ENCODE peak calls at places on chromosome 2, in four cellular contexts. W, K, X and Z are unnamed samples.

GRCh38 chr2:20313659-20314058 is 37.0 kb downstream of the PUM2 start:
- DNase-seq in W (no peak), K (no peak), X (no peak), Z (no peak)

GRCh38 chr2:236369606-236370005 is 105.4 kb upstream of the ASB18 start:
- DNase-seq in W (no peak), K (peak), X (peak), Z (peak)

GRCh38 chr2:56170536-56170935 is 13.3 kb upstream of the CCDC85A start:
- DNase-seq in W (no peak), K (no peak), X (no peak), Z (no peak)

GRCh38 chr2:217538719-217539118 is 464.1 kb downstream of the TNS1 start:
- DNase-seq in W (no peak), K (no peak), X (peak), Z (no peak)

GRCh38 chr2:52695731-52696130 is 1071.9 kb upstream of the CHAC2 start:
- DNase-seq in W (no peak), K (no peak), X (no peak), Z (no peak)

GRCh38 chr2:207770602-207771404 is 1.1 kb upstream of the FZD5 start:
- DNase-seq in W (peak), K (no peak), X (peak), Z (no peak)

GRCh38 chr2:231300020-231300721 is 95.3 kb upstream of the B3GNT7 start:
- DNase-seq in W (no peak), K (no peak), X (no peak), Z (no peak)

GRCh38 chr2:6823111-6823510 is 42.6 kb downstream of the CMPK2 start:
- DNase-seq in W (no peak), K (no peak), X (no peak), Z (no peak)

GRCh38 chr2:103152556-103152955 is 390.7 kb downstream of the TMEM182 start:
- DNase-seq in W (no peak), K (no peak), X (no peak), Z (no peak)

GRCh38 chr2:160836755-160837154 is 323.5 kb upstream of the TANK start:
- DNase-seq in W (no peak), K (no peak), X (no peak), Z (no peak)

GRCh38 chr2:1744446-1745170 is at the start of gene PXDN:
- DNase-seq in W (no peak), K (peak), X (peak), Z (no peak)

GRCh38 chr2:40450066-40450841 is 1.6 kb downstream of the SLC8A1 start:
- DNase-seq in W (no peak), K (no peak), X (peak), Z (no peak)

GRCh38 chr2:30421551-30422436 is 25.3 kb upstream of the LCLAT1 start:
- DNase-seq in W (no peak), K (no peak), X (peak), Z (no peak)

GRCh38 chr2:141517180-141517851 is 613.5 kb downstream of the LRP1B start:
- DNase-seq in W (no peak), K (no peak), X (no peak), Z (no peak)

GRCh38 chr2:44778671-44779476 is 162.6 kb upstream of the SIX3 start:
- DNase-seq in W (peak), K (no peak), X (peak), Z (no peak)

GRCh38 chr2:55585451-55586079 is 31.9 kb downstream of the PPP4R3B start:
- DNase-seq in W (no peak), K (no peak), X (no peak), Z (no peak)

GRCh38 chr2:99554238-99554637 is 64.4 kb upstream of the REV1 start:
- DNase-seq in W (no peak), K (no peak), X (peak), Z (no peak)

GRCh38 chr2:199055336-199055735 is 402.4 kb downstream of the SATB2 start:
- DNase-seq in W (no peak), K (no peak), X (no peak), Z (no peak)

GRCh38 chr2:165162466-165162865 is 41.4 kb downstream of the SCN3A start:
- DNase-seq in W (no peak), K (no peak), X (no peak), Z (no peak)

GRCh38 chr2:120867290-120868231 is 131.9 kb downstream of the GLI2 start:
- DNase-seq in W (no peak), K (peak), X (peak), Z (no peak)

GRCh38 chr2:8438476-8438875 is 243.4 kb upstream of the ID2 start:
- DNase-seq in W (no peak), K (no peak), X (no peak), Z (peak)

GRCh38 chr2:237874585-237875161 is 15.2 kb downstream of the RAMP1 start:
- DNase-seq in W (no peak), K (peak), X (no peak), Z (no peak)

GRCh38 chr2:131724019-131724418 is 196.3 kb downstream of the CCDC74A start:
- DNase-seq in W (no peak), K (no peak), X (peak), Z (no peak)

GRCh38 chr2:99150691-99151090 is 4.1 kb downstream of the TSGA10 start:
- DNase-seq in W (no peak), K (no peak), X (no peak), Z (no peak)

GRCh38 chr2:234496442-234496834 is 443 bp downstream of the ARL4C start:
- DNase-seq in W (no peak), K (peak), X (no peak), Z (no peak)

GRCh38 chr2:96537734-96538486 is 1.4 kb downstream of the ARID5A start:
- DNase-seq in W (peak), K (no peak), X (peak), Z (peak)
- H3K4me3 ChIP-seq in W (peak), K (peak), X (peak), Z (peak)

DNA sequence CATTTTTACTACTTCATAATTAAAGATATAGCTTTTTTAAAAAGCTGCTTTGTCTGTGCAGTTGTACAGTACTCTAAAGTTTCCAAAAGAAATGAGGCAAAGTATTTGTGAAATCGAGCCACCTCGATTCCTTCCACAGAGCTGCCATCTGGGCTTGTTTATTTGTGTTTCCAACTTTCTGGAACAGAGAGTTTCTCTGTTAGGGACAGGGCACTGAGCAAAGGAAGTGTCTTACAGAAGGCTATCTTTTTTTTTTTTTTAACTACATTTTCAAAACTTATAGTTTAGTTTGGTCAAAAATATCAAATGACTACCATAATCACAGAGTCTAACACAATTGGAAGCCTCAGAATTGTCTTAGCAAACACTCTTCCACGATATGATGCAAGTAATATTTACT is 841 bp downstream of the RFTN2 start:
- DNase-seq in W (no peak), K (no peak), X (no peak), Z (no peak)
- H3K4me3 ChIP-seq in W (no peak), K (peak), X (peak), Z (peak)

DNA sequence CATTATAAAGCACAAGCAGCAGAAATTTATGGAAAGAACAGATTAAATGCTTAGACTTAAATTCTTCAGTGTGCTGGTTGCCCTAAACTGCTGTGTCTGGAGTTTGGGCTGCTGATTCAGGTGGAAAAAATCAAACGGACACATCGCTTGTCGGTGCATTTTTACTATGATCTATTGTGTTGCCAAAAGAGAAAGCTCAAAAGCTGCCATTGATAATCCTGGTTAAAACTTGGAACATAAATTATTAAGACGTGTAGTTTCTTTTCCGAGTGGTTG is 263.3 kb downstream of the ATAD2B start:
- DNase-seq in W (no peak), K (no peak), X (no peak), Z (no peak)
- H3K4me3 ChIP-seq in W (no peak), K (peak), X (peak), Z (peak)

GRCh38 chr2:241965931-241966412 is 96.4 kb downstream of the RTP5 start:
- DNase-seq in W (peak), K (no peak), X (no peak), Z (no peak)

GRCh38 chr2:241959751-241960269 is 90.3 kb downstream of the RTP5 start:
- DNase-seq in W (no peak), K (peak), X (no peak), Z (no peak)

GRCh38 chr2:241964133-241964532 is 94.6 kb downstream of the RTP5 start:
- DNase-seq in W (no peak), K (no peak), X (no peak), Z (no peak)

GRCh38 chr2:241961454-241961853 is 91.9 kb downstream of the RTP5 start:
- DNase-seq in W (no peak), K (peak), X (no peak), Z (no peak)

DNA sequence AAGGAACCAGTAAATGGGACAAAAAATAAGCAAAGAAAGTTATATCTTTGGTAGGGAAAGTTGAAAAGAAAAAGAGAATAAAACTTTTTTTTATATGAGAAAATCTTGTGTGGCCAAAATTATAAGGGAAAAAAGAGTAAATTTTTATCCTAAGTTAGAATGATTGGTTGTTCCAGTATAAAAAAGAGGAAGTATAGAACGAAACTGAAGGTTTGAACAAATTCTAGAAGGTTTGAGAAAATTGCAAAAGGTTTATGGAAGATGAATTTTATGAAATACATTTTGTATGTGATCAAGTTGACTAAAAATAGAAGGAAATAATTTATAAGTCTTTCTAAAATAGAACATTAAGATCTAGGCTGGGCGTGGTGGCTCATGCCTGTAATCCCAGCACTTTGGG is 93.7 kb downstream of the RTP5 start:
- DNase-seq in W (no peak), K (no peak), X (no peak), Z (no peak)
- H3K4me3 ChIP-seq in W (no peak), K (no peak), X (no peak), Z (no peak)

GRCh38 chr2:240451791-240452470 is 16.5 kb downstream of the GPC1 start:
- DNase-seq in W (no peak), K (no peak), X (no peak), Z (no peak)

GRCh38 chr2:240451108-240451611 is 15.7 kb downstream of the GPC1 start:
- DNase-seq in W (no peak), K (no peak), X (no peak), Z (no peak)

GRCh38 chr2:240453461-240454030 is 18.1 kb downstream of the GPC1 start:
- DNase-seq in W (no peak), K (no peak), X (peak), Z (no peak)

GRCh38 chr2:240454031-240454901 is 18.8 kb downstream of the GPC1 start:
- DNase-seq in W (no peak), K (no peak), X (no peak), Z (no peak)

DNA sequence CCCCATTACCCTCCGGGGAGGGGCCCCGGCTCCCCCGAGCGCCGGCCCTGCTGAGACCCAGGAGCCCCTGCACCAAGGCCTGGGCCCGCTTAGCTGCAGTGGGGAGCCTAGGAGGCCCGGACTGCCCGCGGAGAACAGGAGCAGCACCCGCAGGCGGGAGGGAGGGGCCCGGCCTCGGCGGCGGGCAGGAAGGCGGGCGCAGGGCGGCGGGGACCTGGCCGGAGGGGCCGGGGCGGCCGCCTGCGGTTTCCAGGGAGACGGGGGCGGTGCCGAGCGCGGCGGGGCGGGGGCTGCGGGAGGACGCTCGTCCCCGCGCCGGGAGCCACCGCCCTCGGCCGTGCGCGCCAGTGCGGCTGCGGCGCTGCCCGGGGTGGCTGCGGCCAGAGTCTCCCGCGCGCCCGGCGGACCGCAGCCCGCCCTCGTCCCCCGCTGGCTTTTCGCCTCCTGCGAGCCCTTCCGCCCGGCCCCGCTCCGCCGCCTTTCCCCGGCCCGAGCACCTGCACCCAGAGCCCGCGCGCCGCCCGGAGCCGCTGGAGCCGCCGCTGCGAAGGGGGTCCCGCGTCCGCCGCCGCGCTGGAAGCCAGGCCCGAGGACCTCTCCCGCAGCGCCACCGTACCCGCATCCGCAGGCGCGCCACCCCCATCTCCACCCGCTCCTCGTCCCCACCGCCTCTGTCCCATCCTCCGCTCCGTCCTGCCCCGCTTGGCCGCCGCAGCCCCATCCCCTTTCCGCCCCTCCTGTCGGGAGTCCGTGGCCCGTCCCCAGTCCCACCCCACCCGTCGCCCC is 17.2 kb downstream of the GPC1 start:
- DNase-seq in W (no peak), K (no peak), X (peak), Z (no peak)
- H3K4me3 ChIP-seq in W (no peak), K (peak), X (peak), Z (peak)

GRCh38 chr2:84782717-84783442 is 98.0 kb downstream of the TRABD2A start:
- DNase-seq in W (no peak), K (no peak), X (no peak), Z (no peak)
- H3K4me3 ChIP-seq in W (no peak), K (no peak), X (no peak), Z (no peak)

DNA sequence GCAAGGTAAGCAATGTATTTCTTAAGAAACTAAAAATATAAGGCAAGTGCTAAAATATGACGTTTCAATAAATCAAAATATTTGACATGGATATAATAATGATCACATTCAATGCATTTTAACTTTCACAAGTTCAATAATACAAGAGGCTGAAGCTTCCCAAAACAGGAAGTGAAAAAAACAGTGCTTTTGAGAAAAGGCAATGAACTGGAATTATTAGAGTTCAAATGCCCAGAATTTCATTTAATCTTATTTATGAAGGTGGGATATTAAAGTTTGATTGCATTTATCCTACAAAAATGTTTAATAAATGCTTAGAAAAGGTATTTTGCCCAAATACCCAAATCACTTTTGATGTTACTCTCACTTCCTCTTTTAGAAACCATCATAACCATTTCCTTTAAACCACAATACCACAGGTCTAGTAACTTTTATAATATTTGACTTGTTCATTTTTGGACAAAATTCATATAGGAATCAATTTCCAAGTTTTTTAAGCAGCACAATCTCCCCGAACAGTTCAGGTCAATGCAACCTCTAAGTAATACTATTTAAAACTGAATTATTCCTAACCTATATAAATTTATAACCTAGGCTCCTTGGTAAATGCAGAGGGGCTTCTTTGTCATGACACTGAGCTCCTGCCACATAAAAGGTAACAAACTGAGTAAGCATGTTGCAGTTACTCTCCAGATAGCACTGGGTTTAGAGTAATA is 2.1 kb downstream of the NCKAP1 start:
- DNase-seq in W (peak), K (no peak), X (no peak), Z (no peak)
- H3K4me3 ChIP-seq in W (no peak), K (peak), X (peak), Z (peak)

GRCh38 chr2:206116278-206116677 is 30.3 kb upstream of the INO80D start:
- DNase-seq in W (no peak), K (no peak), X (no peak), Z (no peak)

GRCh38 chr2:206115026-206115578 is 29.1 kb upstream of the INO80D start:
- DNase-seq in W (no peak), K (no peak), X (no peak), Z (no peak)

GRCh38 chr2:206113148-206113547 is 27.2 kb upstream of the INO80D start:
- DNase-seq in W (no peak), K (no peak), X (no peak), Z (no peak)

DNA sequence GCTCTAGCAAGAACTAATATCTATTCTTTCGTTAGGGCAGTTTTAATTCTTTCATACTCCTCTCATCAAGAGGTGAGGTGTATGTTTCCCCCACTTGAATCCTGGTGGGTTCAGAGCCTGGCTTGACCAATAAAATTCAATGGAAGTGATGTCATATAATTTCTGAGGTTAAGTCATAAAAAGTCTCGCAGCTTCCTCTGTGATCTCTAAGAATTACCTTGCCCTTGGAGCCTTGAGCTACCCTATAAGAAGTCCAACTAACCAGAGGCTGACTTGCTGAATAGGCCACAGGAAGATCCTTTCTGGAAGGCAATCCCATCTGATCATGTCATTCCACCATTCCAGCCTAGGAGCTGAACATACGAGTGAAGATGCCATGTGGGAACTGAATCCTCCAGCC is 26.1 kb upstream of the INO80D start:
- DNase-seq in W (no peak), K (no peak), X (no peak), Z (no peak)
- H3K4me3 ChIP-seq in W (no peak), K (no peak), X (no peak), Z (no peak)

DNA sequence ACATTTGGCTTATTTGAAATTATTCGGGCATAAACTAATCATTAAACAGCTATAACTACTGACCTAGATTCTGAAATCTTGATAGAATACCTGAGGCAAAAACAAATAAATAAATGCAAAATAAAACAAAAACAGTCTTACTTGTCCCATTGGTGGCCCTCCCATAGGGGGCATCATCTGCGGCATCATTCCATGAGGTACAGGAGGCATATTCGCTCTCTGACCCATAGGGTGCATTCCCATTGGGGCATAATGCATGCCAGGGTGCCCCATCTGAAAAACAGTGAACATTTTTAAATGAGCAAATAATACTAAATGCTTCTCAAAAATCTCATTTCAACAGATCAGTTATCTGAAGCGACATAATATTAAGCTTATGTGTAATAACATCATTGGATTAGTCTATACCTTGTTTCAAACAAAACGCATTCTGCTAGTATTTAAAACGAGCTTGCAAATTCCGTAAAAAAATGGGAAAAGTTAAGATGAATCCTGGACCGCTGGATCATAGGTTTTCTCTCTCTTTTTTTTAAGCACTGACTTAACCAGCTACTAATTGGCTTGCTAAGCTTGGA is 1.3 kb downstream of the PRPF40A start:
- DNase-seq in W (no peak), K (no peak), X (peak), Z (no peak)
- H3K4me3 ChIP-seq in W (peak), K (peak), X (peak), Z (peak)